ENCODE peak calls at places on chromosomes 2 and 18, in eight cellular contexts. One of them, this sample, is unnamed.

GRCh38 chr18:33802955-33803354 is 224.9 kb downstream of the ASXL3 start:
- DNase-seq in HT-29: peak; percentile 6
- DNase-seq in A172: no peak
- DNase-seq in cardiac muscle cell: no peak
- DNase-seq in EL: no peak
- DNase-seq in Peyer's patch: no peak
- DNase-seq in activated T-cell treated with anti-CD3 and anti-CD28 coated beads for 1 hour: no peak
- DNase-seq in T-helper 9 cell: no peak
- DNase-seq in this sample: no peak

GRCh38 chr2:213934560-213934959 is 476.3 kb upstream of the VWC2L start:
- DNase-seq in A172: peak; percentile 26
- DNase-seq in EL: peak; percentile 3
- DNase-seq in HT-29: peak; percentile 56
- DNase-seq in activated T-cell treated with anti-CD3 and anti-CD28 coated beads for 1 hour: no peak
- DNase-seq in Peyer's patch: no peak
- DNase-seq in T-helper 9 cell: no peak
- DNase-seq in cardiac muscle cell: peak; percentile 16
- DNase-seq in this sample: no peak

GRCh38 chr18:59799383-59800015 is 100.3 kb upstream of the PMAIP1 start:
- DNase-seq in cardiac muscle cell: peak; percentile 33
- DNase-seq in HT-29: no peak
- DNase-seq in activated T-cell treated with anti-CD3 and anti-CD28 coated beads for 1 hour: no peak
- DNase-seq in Peyer's patch: no peak
- DNase-seq in A172: no peak
- DNase-seq in EL: peak; percentile 33
- DNase-seq in T-helper 9 cell: no peak
- DNase-seq in this sample: no peak

GRCh38 chr2:128365217-128365905 is 46.7 kb upstream of the HS6ST1 start:
- DNase-seq in activated T-cell treated with anti-CD3 and anti-CD28 coated beads for 1 hour: no peak
- DNase-seq in EL: no peak
- DNase-seq in T-helper 9 cell: no peak
- DNase-seq in A172: no peak
- DNase-seq in HT-29: no peak
- DNase-seq in cardiac muscle cell: no peak
- DNase-seq in Peyer's patch: no peak
- DNase-seq in this sample: no peak

GRCh38 chr18:67957684-67958083 is 441.2 kb upstream of the DSEL start:
- DNase-seq in A172: no peak
- DNase-seq in Peyer's patch: no peak
- DNase-seq in HT-29: no peak
- DNase-seq in cardiac muscle cell: no peak
- DNase-seq in EL: no peak
- DNase-seq in T-helper 9 cell: no peak
- DNase-seq in activated T-cell treated with anti-CD3 and anti-CD28 coated beads for 1 hour: no peak
- DNase-seq in this sample: no peak

GRCh38 chr2:53437371-53437770 is 330.2 kb upstream of the CHAC2 start:
- DNase-seq in Peyer's patch: no peak
- DNase-seq in A172: peak; percentile 31
- DNase-seq in activated T-cell treated with anti-CD3 and anti-CD28 coated beads for 1 hour: no peak
- DNase-seq in cardiac muscle cell: no peak
- DNase-seq in T-helper 9 cell: no peak
- DNase-seq in EL: peak; percentile 48
- DNase-seq in HT-29: no peak
- DNase-seq in this sample: no peak

GRCh38 chr18:45090526-45091140 is 409.9 kb downstream of the SETBP1 start:
- DNase-seq in A172: no peak
- DNase-seq in HT-29: no peak
- DNase-seq in EL: no peak
- DNase-seq in activated T-cell treated with anti-CD3 and anti-CD28 coated beads for 1 hour: no peak
- DNase-seq in cardiac muscle cell: no peak
- DNase-seq in Peyer's patch: no peak
- DNase-seq in T-helper 9 cell: no peak
- DNase-seq in this sample: no peak

GRCh38 chr2:80303006-80303741 is 1.4 kb downstream of the LRRTM1 start:
- DNase-seq in A172: no peak
- DNase-seq in activated T-cell treated with anti-CD3 and anti-CD28 coated beads for 1 hour: no peak
- DNase-seq in T-helper 9 cell: no peak
- DNase-seq in HT-29: no peak
- DNase-seq in cardiac muscle cell: no peak
- DNase-seq in EL: no peak
- DNase-seq in Peyer's patch: no peak
- DNase-seq in this sample: no peak

GRCh38 chr18:54261894-54262293 is 7.4 kb upstream of the POLI start:
- DNase-seq in HT-29: no peak
- DNase-seq in cardiac muscle cell: peak; percentile 54
- DNase-seq in Peyer's patch: peak; percentile 68
- DNase-seq in activated T-cell treated with anti-CD3 and anti-CD28 coated beads for 1 hour: no peak
- DNase-seq in T-helper 9 cell: no peak
- DNase-seq in EL: no peak
- DNase-seq in A172: no peak
- DNase-seq in this sample: no peak

GRCh38 chr2:193584001-193584400 is 1389.3 kb upstream of the TMEFF2 start:
- DNase-seq in activated T-cell treated with anti-CD3 and anti-CD28 coated beads for 1 hour: no peak
- DNase-seq in HT-29: peak; percentile 43
- DNase-seq in Peyer's patch: no peak
- DNase-seq in cardiac muscle cell: peak; percentile 10
- DNase-seq in EL: no peak
- DNase-seq in A172: peak; percentile 40
- DNase-seq in T-helper 9 cell: no peak
- DNase-seq in this sample: no peak

GRCh38 chr2:66691199-66691975 is 256.5 kb downstream of the MEIS1 start:
- DNase-seq in Peyer's patch: no peak
- DNase-seq in EL: no peak
- DNase-seq in activated T-cell treated with anti-CD3 and anti-CD28 coated beads for 1 hour: no peak
- DNase-seq in cardiac muscle cell: no peak
- DNase-seq in HT-29: no peak
- DNase-seq in A172: peak; percentile 48
- DNase-seq in T-helper 9 cell: no peak
- DNase-seq in this sample: no peak

GRCh38 chr2:133139847-133140533 is 428.3 kb downstream of the NCKAP5 start:
- DNase-seq in T-helper 9 cell: no peak
- DNase-seq in HT-29: no peak
- DNase-seq in EL: no peak
- DNase-seq in cardiac muscle cell: no peak
- DNase-seq in activated T-cell treated with anti-CD3 and anti-CD28 coated beads for 1 hour: no peak
- DNase-seq in A172: no peak
- DNase-seq in Peyer's patch: no peak
- DNase-seq in this sample: no peak

GRCh38 chr18:22570492-22570891 is 152.8 kb upstream of the CTAGE1 start:
- DNase-seq in T-helper 9 cell: no peak
- DNase-seq in EL: no peak
- DNase-seq in Peyer's patch: no peak
- DNase-seq in activated T-cell treated with anti-CD3 and anti-CD28 coated beads for 1 hour: no peak
- DNase-seq in HT-29: peak; percentile 36
- DNase-seq in cardiac muscle cell: no peak
- DNase-seq in A172: no peak
- DNase-seq in this sample: no peak

GRCh38 chr2:65045651-65046050 is 10.6 kb upstream of the CEP68 start:
- DNase-seq in EL: peak; percentile 90
- DNase-seq in A172: peak; percentile 45
- DNase-seq in HT-29: no peak
- DNase-seq in cardiac muscle cell: peak; percentile 48
- DNase-seq in activated T-cell treated with anti-CD3 and anti-CD28 coated beads for 1 hour: no peak
- DNase-seq in Peyer's patch: no peak
- DNase-seq in T-helper 9 cell: no peak
- DNase-seq in this sample: no peak

GRCh38 chr18:50045126-50045525 is 149.8 kb downstream of the MYO5B start:
- DNase-seq in cardiac muscle cell: peak; percentile 1
- DNase-seq in activated T-cell treated with anti-CD3 and anti-CD28 coated beads for 1 hour: no peak
- DNase-seq in A172: no peak
- DNase-seq in HT-29: no peak
- DNase-seq in T-helper 9 cell: no peak
- DNase-seq in Peyer's patch: no peak
- DNase-seq in EL: no peak
- DNase-seq in this sample: no peak

GRCh38 chr18:9474103-9474982 is 970 bp upstream of the RALBP1 start:
- DNase-seq in activated T-cell treated with anti-CD3 and anti-CD28 coated beads for 1 hour: no peak
- DNase-seq in EL: peak; percentile 86
- DNase-seq in cardiac muscle cell: peak; percentile 88
- DNase-seq in T-helper 9 cell: no peak
- DNase-seq in A172: peak; percentile 78
- DNase-seq in Peyer's patch: no peak
- DNase-seq in HT-29: peak; percentile 51
- DNase-seq in this sample: no peak

GRCh38 chr2:46878886-46879285 is 36.7 kb downstream of the MCFD2 start:
- DNase-seq in HT-29: no peak
- DNase-seq in activated T-cell treated with anti-CD3 and anti-CD28 coated beads for 1 hour: no peak
- DNase-seq in T-helper 9 cell: no peak
- DNase-seq in cardiac muscle cell: peak; percentile 49
- DNase-seq in EL: peak; percentile 28
- DNase-seq in Peyer's patch: no peak
- DNase-seq in A172: no peak
- DNase-seq in this sample: no peak

GRCh38 chr2:160427629-160428424 is 65.8 kb downstream of the RBMS1 start:
- DNase-seq in T-helper 9 cell: peak; percentile 33
- DNase-seq in A172: peak; percentile 53
- DNase-seq in activated T-cell treated with anti-CD3 and anti-CD28 coated beads for 1 hour: peak; percentile 35
- DNase-seq in Peyer's patch: peak; percentile 77
- DNase-seq in cardiac muscle cell: peak; percentile 90
- DNase-seq in HT-29: no peak
- DNase-seq in EL: peak; percentile 64
- DNase-seq in this sample: peak; percentile 35

GRCh38 chr2:85862426-85862825 is 26.4 kb downstream of the ST3GAL5 start:
- DNase-seq in activated T-cell treated with anti-CD3 and anti-CD28 coated beads for 1 hour: no peak
- DNase-seq in cardiac muscle cell: no peak
- DNase-seq in A172: no peak
- DNase-seq in HT-29: no peak
- DNase-seq in EL: no peak
- DNase-seq in T-helper 9 cell: peak; percentile 49
- DNase-seq in Peyer's patch: peak; percentile 45
- DNase-seq in this sample: peak; percentile 56

GRCh38 chr18:23378470-23378764 is 74.7 kb upstream of the RIOK3 start:
- DNase-seq in T-helper 9 cell: no peak
- DNase-seq in Peyer's patch: no peak
- DNase-seq in A172: peak; percentile 45
- DNase-seq in cardiac muscle cell: no peak
- DNase-seq in EL: peak; percentile 15
- DNase-seq in HT-29: no peak
- DNase-seq in activated T-cell treated with anti-CD3 and anti-CD28 coated beads for 1 hour: no peak
- DNase-seq in this sample: no peak

GRCh38 chr2:174368691-174369090 is 26.8 kb upstream of the SCRN3 start:
- DNase-seq in A172: no peak
- DNase-seq in activated T-cell treated with anti-CD3 and anti-CD28 coated beads for 1 hour: no peak
- DNase-seq in cardiac muscle cell: no peak
- DNase-seq in EL: no peak
- DNase-seq in Peyer's patch: no peak
- DNase-seq in T-helper 9 cell: no peak
- DNase-seq in HT-29: no peak
- DNase-seq in this sample: no peak

This sample was measured in CD4-positive, alpha-beta T cell.